ENCODE peak calls at places on chromosomes 7 and 10, in four cellular contexts. Q is body of pancreas, D is astrocyte, E is GM12878. F is an unnamed sample.
A peak's percentile ranks its signal among the peaks of the same experiment; 100 is the strongest.

GRCh38 chr10:19825690-19826089 is 9.5 kb downstream of the PLXDC2 start:
- DNase-seq in Q (no peak), D (no peak), E (no peak), F (no peak)

GRCh38 chr10:72334832-72335393 is 19.8 kb downstream of the DNAJB12 start:
- DNase-seq in Q (peak; percentile 90), D (peak; percentile 93), E (peak; percentile 95), F (peak; percentile 91)

GRCh38 chr10:52312999-52313349 is 1.1 kb upstream of the DKK1 start:
- DNase-seq in Q (peak; percentile 7), D (no peak), E (no peak), F (no peak)

GRCh38 chr10:34698979-34699378 is 116.1 kb downstream of the PARD3 start:
- DNase-seq in Q (peak; percentile 36), D (peak; percentile 72), E (no peak), F (no peak)

GRCh38 chr7:66359656-66360211 is 154.6 kb downstream of the TPST1 start:
- DNase-seq in Q (no peak), D (no peak), E (no peak), F (no peak)

GRCh38 chr7:102077081-102077480 is 209.6 kb upstream of the SH2B2 start:
- DNase-seq in Q (no peak), D (no peak), E (no peak), F (no peak)

GRCh38 chr10:124962421-124962820 is 20.5 kb downstream of the ZRANB1 start:
- DNase-seq in Q (no peak), D (peak; percentile 27), E (no peak), F (no peak)

GRCh38 chr10:71427246-71427645 is 30.5 kb downstream of the CDH23 start:
- DNase-seq in Q (no peak), D (no peak), E (no peak), F (no peak)

GRCh38 chr10:1526427-1527055 is 210.8 kb downstream of the ADARB2 start:
- DNase-seq in Q (no peak), D (no peak), E (no peak), F (no peak)

GRCh38 chr7:125423444-125424155 is 494.0 kb upstream of the POT1 start:
- DNase-seq in Q (no peak), D (peak; percentile 47), E (no peak), F (no peak)

GRCh38 chr7:25712500-25712899 is 439.5 kb upstream of the NFE2L3 start:
- DNase-seq in Q (no peak), D (no peak), E (no peak), F (no peak)

GRCh38 chr7:18511351-18511750 is 15.8 kb downstream of the HDAC9 start:
- DNase-seq in Q (no peak), D (no peak), E (no peak), F (no peak)
- H3K4me3 ChIP-seq in Q (no peak overlapping the region), D (peak overlapping the region; percentile 75), E (no peak overlapping the region), F (no peak overlapping the region)

GRCh38 chr7:2098056-2098455 is 134.7 kb downstream of the MAD1L1 start:
- DNase-seq in Q (no peak), D (no peak), E (no peak), F (no peak)

GRCh38 chr7:2098496-2098895 is 134.2 kb downstream of the MAD1L1 start:
- DNase-seq in Q (no peak), D (no peak), E (no peak), F (no peak)

GRCh38 chr7:2095533-2095932 is 137.2 kb downstream of the MAD1L1 start:
- DNase-seq in Q (no peak), D (no peak), E (no peak), F (no peak)

GRCh38 chr7:2097492-2097891 is 135.3 kb downstream of the MAD1L1 start:
- DNase-seq in Q (no peak), D (no peak), E (no peak), F (no peak)

GRCh38 chr7:2096692-2097380 is 135.9 kb downstream of the MAD1L1 start:
- DNase-seq in Q (no peak), D (no peak), E (no peak), F (peak; percentile 72)
- H3K4me1 ChIP-seq in Q (no peaks in the 10 kb centered on the region), D (peaks cover 8% of the 10 kb centered on the region), E (peaks cover 21% of the 10 kb centered on the region), F (no peaks in the 10 kb centered on the region)

GRCh38 chr10:129481641-129482040 is 14.6 kb downstream of the MGMT start:
- DNase-seq in Q (no peak), D (no peak), E (no peak), F (no peak)
- H3K4me3 ChIP-seq in Q (no peak overlapping the region), D (no peak overlapping the region), E (no peak overlapping the region), F (no peak overlapping the region)

GRCh38 chr7:44885394-44886317 is at the start of gene PURB:
- DNase-seq in Q (peak; percentile 96), D (peak; percentile 95), E (peak; percentile 79), F (peak; percentile 98)

GRCh38 chr7:44884553-44885393 is 557 bp downstream of the PURB start:
- DNase-seq in Q (peak; percentile 51), D (peak; percentile 58), E (no peak), F (peak; percentile 91)

GRCh38 chr7:44881610-44882009 is 3.7 kb downstream of the PURB start:
- DNase-seq in Q (no peak), D (peak; percentile 90), E (no peak), F (no peak)

GRCh38 chr7:44882899-44883298 is 2.4 kb downstream of the PURB start:
- DNase-seq in Q (no peak), D (peak; percentile 21), E (no peak), F (no peak)

DNA sequence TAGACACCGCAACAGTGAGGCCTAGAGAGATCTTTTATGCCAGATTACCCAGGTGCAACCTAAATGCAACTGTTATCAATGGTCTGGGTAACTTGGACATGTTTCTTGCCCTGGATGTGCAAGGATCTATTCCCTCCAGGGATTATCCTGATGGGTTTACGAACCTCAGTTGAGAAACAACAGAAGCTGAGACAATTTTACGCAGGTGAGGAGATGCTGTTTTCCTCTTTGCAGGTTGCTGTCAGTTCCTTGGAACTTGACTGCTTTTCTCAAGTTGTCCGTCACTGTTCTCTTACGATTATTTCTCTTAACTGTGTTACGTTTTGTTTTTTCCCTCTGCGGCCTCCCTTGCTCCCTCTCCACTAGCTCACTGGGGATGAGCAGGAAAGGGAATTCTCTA is 1.4 kb downstream of the PURB start:
- DNase-seq in Q (no peak), D (no peak), E (no peak), F (no peak)
- H3K4me1 ChIP-seq in Q (peaks cover 60% of the 10 kb centered on the region), D (peaks cover 31% of the 10 kb centered on the region), E (peaks cover 3% of the 10 kb centered on the region), F (peaks cover 2% of the 10 kb centered on the region)

DNA sequence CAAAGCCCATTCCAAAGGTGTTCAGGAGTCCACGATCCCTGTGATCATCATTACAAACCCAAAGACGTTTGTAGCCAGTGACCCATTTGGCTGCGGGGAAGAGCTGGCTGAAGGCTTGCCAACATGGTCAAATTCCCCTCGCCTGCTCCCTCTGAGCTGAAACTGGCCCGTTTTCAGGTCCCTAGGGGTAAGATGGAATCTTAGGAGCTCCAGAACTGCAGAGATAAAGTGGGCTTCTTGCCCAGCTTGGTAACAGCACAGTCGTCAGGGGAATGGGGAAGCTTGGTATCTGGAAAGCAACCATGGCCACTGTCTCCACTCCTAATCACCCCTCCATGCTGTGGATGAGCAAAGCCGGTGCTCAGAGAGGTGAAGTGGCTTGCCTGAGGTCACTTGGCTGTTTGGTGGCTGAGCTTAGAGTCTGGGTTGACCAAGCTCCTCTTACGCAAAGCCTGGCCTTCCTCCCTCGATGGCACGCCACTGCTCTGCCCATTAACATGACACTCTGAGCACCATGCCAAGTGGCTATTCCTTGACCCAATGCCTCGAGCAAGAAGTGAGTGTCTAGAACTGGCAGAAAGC is 155.5 kb downstream of the NEURL1 start:
- DNase-seq in Q (no peak), D (peak; percentile 74), E (no peak), F (peak; percentile 83)
- H3K4me3 ChIP-seq in Q (no peak overlapping the region), D (no peak overlapping the region), E (no peak overlapping the region), F (no peak overlapping the region)

GRCh38 chr7:121908042-121908441 is 35.1 kb downstream of the PTPRZ1 start:
- DNase-seq in Q (no peak), D (no peak), E (no peak), F (no peak)

GRCh38 chr7:121913947-121914346 is 41.0 kb downstream of the PTPRZ1 start:
- DNase-seq in Q (no peak), D (no peak), E (no peak), F (no peak)

GRCh38 chr7:121904120-121904519 is 31.2 kb downstream of the PTPRZ1 start:
- DNase-seq in Q (no peak), D (no peak), E (no peak), F (no peak)

GRCh38 chr7:121909721-121910359 is 36.9 kb downstream of the PTPRZ1 start:
- DNase-seq in Q (no peak), D (no peak), E (no peak), F (no peak)
- H3K4me1 ChIP-seq in Q (no peaks in the 10 kb centered on the region), D (no peaks in the 10 kb centered on the region), E (no peaks in the 10 kb centered on the region), F (no peaks in the 10 kb centered on the region)

F was measured in right cardiac atrium.